ENCODE peak calls at places on chromosomes 1 and 21, in ten cellular contexts. One of them, this sample, is unnamed.

GRCh38 chr1:157104598-157105293 is 5.1 kb upstream of the ETV3L start:
- DNase-seq in lung: no peak
- DNase-seq in PC-9: no peak
- DNase-seq in CD4-positive, alpha-beta T cell: no peak
- DNase-seq in IMR-90: peak; percentile 72
- DNase-seq in right lobe of liver: no peak
- DNase-seq in CD8-positive, alpha-beta memory T cell: no peak
- DNase-seq in psoas muscle: no peak
- DNase-seq in colonic mucosa: no peak
- DNase-seq in MM.1S: no peak
- DNase-seq in this sample: no peak

GRCh38 chr1:208165659-208166058 is 78.5 kb downstream of the PLXNA2 start:
- DNase-seq in psoas muscle: no peak
- DNase-seq in colonic mucosa: no peak
- DNase-seq in right lobe of liver: no peak
- DNase-seq in lung: no peak
- DNase-seq in CD4-positive, alpha-beta T cell: no peak
- DNase-seq in MM.1S: no peak
- DNase-seq in CD8-positive, alpha-beta memory T cell: no peak
- DNase-seq in PC-9: no peak
- DNase-seq in IMR-90: peak; percentile 5
- DNase-seq in this sample: no peak

GRCh38 chr1:229874150-229874549 is 192.9 kb upstream of the GALNT2 start:
- DNase-seq in CD8-positive, alpha-beta memory T cell: no peak
- DNase-seq in PC-9: no peak
- DNase-seq in lung: no peak
- DNase-seq in psoas muscle: no peak
- DNase-seq in IMR-90: peak; percentile 12
- DNase-seq in right lobe of liver: no peak
- DNase-seq in CD4-positive, alpha-beta T cell: no peak
- DNase-seq in MM.1S: no peak
- DNase-seq in colonic mucosa: no peak
- DNase-seq in this sample: no peak

GRCh38 chr1:185973645-185974044 is 239.5 kb downstream of the HMCN1 start:
- DNase-seq in CD4-positive, alpha-beta T cell: no peak
- DNase-seq in PC-9: peak; percentile 8
- DNase-seq in colonic mucosa: no peak
- DNase-seq in psoas muscle: no peak
- DNase-seq in right lobe of liver: no peak
- DNase-seq in CD8-positive, alpha-beta memory T cell: no peak
- DNase-seq in lung: no peak
- DNase-seq in IMR-90: peak; percentile 96
- DNase-seq in MM.1S: peak; percentile 41
- DNase-seq in this sample: no peak

GRCh38 chr1:37691497-37692077 is 729 bp upstream of the CDCA8 start:
- DNase-seq in CD4-positive, alpha-beta T cell: peak; percentile 15
- DNase-seq in psoas muscle: peak; percentile 74
- DNase-seq in lung: peak; percentile 46
- DNase-seq in right lobe of liver: peak; percentile 68
- DNase-seq in CD8-positive, alpha-beta memory T cell: peak; percentile 51
- DNase-seq in IMR-90: peak; percentile 45
- DNase-seq in colonic mucosa: peak; percentile 53
- DNase-seq in MM.1S: peak; percentile 50
- DNase-seq in PC-9: peak; percentile 57
- DNase-seq in this sample: no peak

GRCh38 chr1:200483491-200484143 is 73.8 kb upstream of the ZNF281 start:
- DNase-seq in PC-9: peak; percentile 81
- DNase-seq in MM.1S: no peak
- DNase-seq in CD8-positive, alpha-beta memory T cell: peak; percentile 68
- DNase-seq in CD4-positive, alpha-beta T cell: no peak
- DNase-seq in psoas muscle: no peak
- DNase-seq in colonic mucosa: no peak
- DNase-seq in right lobe of liver: peak; percentile 68
- DNase-seq in lung: peak; percentile 60
- DNase-seq in IMR-90: peak; percentile 100
- DNase-seq in this sample: no peak

GRCh38 chr1:109627692-109628399 is 8.2 kb downstream of the AMPD2 start:
- DNase-seq in CD4-positive, alpha-beta T cell: no peak
- DNase-seq in psoas muscle: no peak
- DNase-seq in CD8-positive, alpha-beta memory T cell: no peak
- DNase-seq in IMR-90: no peak
- DNase-seq in MM.1S: no peak
- DNase-seq in colonic mucosa: no peak
- DNase-seq in PC-9: no peak
- DNase-seq in lung: peak; percentile 27
- DNase-seq in right lobe of liver: no peak
- DNase-seq in this sample: no peak

GRCh38 chr1:71511505-71511904 is 430.7 kb upstream of the ZRANB2 start:
- DNase-seq in CD4-positive, alpha-beta T cell: no peak
- DNase-seq in psoas muscle: no peak
- DNase-seq in lung: no peak
- DNase-seq in CD8-positive, alpha-beta memory T cell: no peak
- DNase-seq in MM.1S: no peak
- DNase-seq in IMR-90: no peak
- DNase-seq in PC-9: no peak
- DNase-seq in colonic mucosa: no peak
- DNase-seq in right lobe of liver: no peak
- DNase-seq in this sample: no peak

GRCh38 chr1:248841702-248842395 is 3.8 kb downstream of the ZNF672 start:
- DNase-seq in MM.1S: peak; percentile 28
- DNase-seq in lung: no peak
- DNase-seq in IMR-90: peak; percentile 65
- DNase-seq in colonic mucosa: peak; percentile 36
- DNase-seq in CD4-positive, alpha-beta T cell: peak; percentile 40
- DNase-seq in right lobe of liver: no peak
- DNase-seq in CD8-positive, alpha-beta memory T cell: peak; percentile 55
- DNase-seq in PC-9: no peak
- DNase-seq in psoas muscle: peak; percentile 63
- DNase-seq in this sample: no peak

GRCh38 chr21:45302082-45303061 is 14.7 kb upstream of the POFUT2 start:
- DNase-seq in PC-9: no peak
- DNase-seq in psoas muscle: peak; percentile 82
- DNase-seq in CD8-positive, alpha-beta memory T cell: peak; percentile 72
- DNase-seq in colonic mucosa: no peak
- DNase-seq in right lobe of liver: no peak
- DNase-seq in IMR-90: no peak
- DNase-seq in CD4-positive, alpha-beta T cell: peak; percentile 82
- DNase-seq in lung: no peak
- DNase-seq in MM.1S: peak; percentile 46
- DNase-seq in this sample: no peak
- H3K27ac ChIP-seq in PC-9: no peak overlapping the region
- H3K27ac ChIP-seq in psoas muscle: peak overlapping the region; percentile 71
- H3K27ac ChIP-seq in CD8-positive, alpha-beta memory T cell: no peak overlapping the region
- H3K27ac ChIP-seq in colonic mucosa: peak overlapping the region; percentile 36
- H3K27ac ChIP-seq in right lobe of liver: peak overlapping the region; percentile 33
- H3K27ac ChIP-seq in IMR-90: no peak overlapping the region
- H3K27ac ChIP-seq in CD4-positive, alpha-beta T cell: peak overlapping the region; percentile 73
- H3K27ac ChIP-seq in lung: peak overlapping the region; percentile 93
- H3K27ac ChIP-seq in MM.1S: no peak overlapping the region
- H3K27ac ChIP-seq in this sample: peak overlapping the region; percentile 86

GRCh38 chr1:85406887-85407593 is 57.9 kb downstream of the DDAH1 start:
- DNase-seq in right lobe of liver: peak; percentile 72
- DNase-seq in IMR-90: peak; percentile 94
- DNase-seq in colonic mucosa: peak; percentile 60
- DNase-seq in CD8-positive, alpha-beta memory T cell: no peak
- DNase-seq in MM.1S: no peak
- DNase-seq in lung: peak; percentile 51
- DNase-seq in PC-9: peak; percentile 47
- DNase-seq in psoas muscle: no peak
- DNase-seq in CD4-positive, alpha-beta T cell: no peak
- DNase-seq in this sample: no peak
- H3K27ac ChIP-seq in right lobe of liver: peak overlapping the region; percentile 67
- H3K27ac ChIP-seq in IMR-90: no peak overlapping the region
- H3K27ac ChIP-seq in colonic mucosa: peak overlapping the region; percentile 42
- H3K27ac ChIP-seq in CD8-positive, alpha-beta memory T cell: no peak overlapping the region
- H3K27ac ChIP-seq in MM.1S: no peak overlapping the region
- H3K27ac ChIP-seq in lung: no peak overlapping the region
- H3K27ac ChIP-seq in PC-9: peak overlapping the region; percentile 28
- H3K27ac ChIP-seq in psoas muscle: peak overlapping the region; percentile 31
- H3K27ac ChIP-seq in CD4-positive, alpha-beta T cell: no peak overlapping the region
- H3K27ac ChIP-seq in this sample: no peak overlapping the region

GRCh38 chr1:147837845-147838363 is 64.7 kb upstream of the GJA8 start:
- DNase-seq in PC-9: no peak
- DNase-seq in IMR-90: no peak
- DNase-seq in CD4-positive, alpha-beta T cell: no peak
- DNase-seq in psoas muscle: no peak
- DNase-seq in lung: no peak
- DNase-seq in colonic mucosa: no peak
- DNase-seq in MM.1S: peak; percentile 26
- DNase-seq in right lobe of liver: no peak
- DNase-seq in CD8-positive, alpha-beta memory T cell: no peak
- DNase-seq in this sample: no peak

GRCh38 chr1:147834810-147835209 is 67.8 kb upstream of the GJA8 start:
- DNase-seq in PC-9: no peak
- DNase-seq in CD8-positive, alpha-beta memory T cell: no peak
- DNase-seq in psoas muscle: no peak
- DNase-seq in IMR-90: no peak
- DNase-seq in right lobe of liver: no peak
- DNase-seq in lung: no peak
- DNase-seq in CD4-positive, alpha-beta T cell: no peak
- DNase-seq in colonic mucosa: no peak
- DNase-seq in MM.1S: no peak
- DNase-seq in this sample: no peak

GRCh38 chr1:147833231-147833840 is 69.3 kb upstream of the GJA8 start:
- DNase-seq in MM.1S: no peak
- DNase-seq in IMR-90: no peak
- DNase-seq in colonic mucosa: peak; percentile 46
- DNase-seq in CD8-positive, alpha-beta memory T cell: no peak
- DNase-seq in CD4-positive, alpha-beta T cell: no peak
- DNase-seq in right lobe of liver: no peak
- DNase-seq in psoas muscle: no peak
- DNase-seq in PC-9: peak; percentile 89
- DNase-seq in lung: no peak
- DNase-seq in this sample: no peak

GRCh38 chr1:147837129-147837776 is 65.3 kb upstream of the GJA8 start:
- DNase-seq in PC-9: peak; percentile 37
- DNase-seq in psoas muscle: no peak
- DNase-seq in right lobe of liver: no peak
- DNase-seq in lung: no peak
- DNase-seq in CD8-positive, alpha-beta memory T cell: no peak
- DNase-seq in IMR-90: no peak
- DNase-seq in CD4-positive, alpha-beta T cell: no peak
- DNase-seq in MM.1S: no peak
- DNase-seq in colonic mucosa: no peak
- DNase-seq in this sample: no peak

DNA sequence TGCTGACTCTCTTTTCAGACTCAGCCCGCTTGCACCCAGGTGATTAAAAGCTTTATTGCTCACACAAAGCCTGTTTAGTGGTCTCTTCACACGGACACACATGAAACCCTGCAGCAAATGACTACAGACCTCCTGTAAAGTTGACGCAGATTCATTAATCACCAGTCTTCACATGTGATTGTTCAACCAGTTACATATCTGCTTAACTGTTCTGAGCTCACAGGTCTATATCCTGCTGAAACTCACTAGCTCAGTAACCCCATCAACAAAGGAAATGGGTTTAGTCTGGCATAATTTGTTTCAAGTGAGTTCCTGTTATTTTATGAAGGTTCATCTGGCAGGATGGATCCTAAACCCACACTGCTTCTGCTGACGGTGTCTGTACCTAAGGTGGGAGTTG is 68.4 kb upstream of the GJA8 start:
- DNase-seq in PC-9: no peak
- DNase-seq in CD8-positive, alpha-beta memory T cell: no peak
- DNase-seq in right lobe of liver: no peak
- DNase-seq in CD4-positive, alpha-beta T cell: no peak
- DNase-seq in colonic mucosa: no peak
- DNase-seq in lung: no peak
- DNase-seq in IMR-90: no peak
- DNase-seq in MM.1S: no peak
- DNase-seq in psoas muscle: no peak
- DNase-seq in this sample: no peak
- H3K27ac ChIP-seq in PC-9: peak overlapping the region; percentile 91
- H3K27ac ChIP-seq in CD8-positive, alpha-beta memory T cell: no peak overlapping the region
- H3K27ac ChIP-seq in right lobe of liver: no peak overlapping the region
- H3K27ac ChIP-seq in CD4-positive, alpha-beta T cell: no peak overlapping the region
- H3K27ac ChIP-seq in colonic mucosa: no peak overlapping the region
- H3K27ac ChIP-seq in lung: no peak overlapping the region
- H3K27ac ChIP-seq in IMR-90: no peak overlapping the region
- H3K27ac ChIP-seq in MM.1S: no peak overlapping the region
- H3K27ac ChIP-seq in psoas muscle: no peak overlapping the region
- H3K27ac ChIP-seq in this sample: no peak overlapping the region

GRCh38 chr1:151976015-151976343 is 17.7 kb downstream of the S100A10 start:
- DNase-seq in lung: no peak
- DNase-seq in PC-9: no peak
- DNase-seq in IMR-90: no peak
- DNase-seq in psoas muscle: no peak
- DNase-seq in right lobe of liver: no peak
- DNase-seq in colonic mucosa: no peak
- DNase-seq in CD4-positive, alpha-beta T cell: no peak
- DNase-seq in CD8-positive, alpha-beta memory T cell: no peak
- DNase-seq in MM.1S: no peak
- DNase-seq in this sample: no peak
- H3K27ac ChIP-seq in lung: no peak overlapping the region
- H3K27ac ChIP-seq in PC-9: peak overlapping the region; percentile 40
- H3K27ac ChIP-seq in IMR-90: no peak overlapping the region
- H3K27ac ChIP-seq in psoas muscle: no peak overlapping the region
- H3K27ac ChIP-seq in right lobe of liver: no peak overlapping the region
- H3K27ac ChIP-seq in colonic mucosa: peak overlapping the region; percentile 81
- H3K27ac ChIP-seq in CD4-positive, alpha-beta T cell: no peak overlapping the region
- H3K27ac ChIP-seq in CD8-positive, alpha-beta memory T cell: no peak overlapping the region
- H3K27ac ChIP-seq in MM.1S: no peak overlapping the region
- H3K27ac ChIP-seq in this sample: no peak overlapping the region

DNA sequence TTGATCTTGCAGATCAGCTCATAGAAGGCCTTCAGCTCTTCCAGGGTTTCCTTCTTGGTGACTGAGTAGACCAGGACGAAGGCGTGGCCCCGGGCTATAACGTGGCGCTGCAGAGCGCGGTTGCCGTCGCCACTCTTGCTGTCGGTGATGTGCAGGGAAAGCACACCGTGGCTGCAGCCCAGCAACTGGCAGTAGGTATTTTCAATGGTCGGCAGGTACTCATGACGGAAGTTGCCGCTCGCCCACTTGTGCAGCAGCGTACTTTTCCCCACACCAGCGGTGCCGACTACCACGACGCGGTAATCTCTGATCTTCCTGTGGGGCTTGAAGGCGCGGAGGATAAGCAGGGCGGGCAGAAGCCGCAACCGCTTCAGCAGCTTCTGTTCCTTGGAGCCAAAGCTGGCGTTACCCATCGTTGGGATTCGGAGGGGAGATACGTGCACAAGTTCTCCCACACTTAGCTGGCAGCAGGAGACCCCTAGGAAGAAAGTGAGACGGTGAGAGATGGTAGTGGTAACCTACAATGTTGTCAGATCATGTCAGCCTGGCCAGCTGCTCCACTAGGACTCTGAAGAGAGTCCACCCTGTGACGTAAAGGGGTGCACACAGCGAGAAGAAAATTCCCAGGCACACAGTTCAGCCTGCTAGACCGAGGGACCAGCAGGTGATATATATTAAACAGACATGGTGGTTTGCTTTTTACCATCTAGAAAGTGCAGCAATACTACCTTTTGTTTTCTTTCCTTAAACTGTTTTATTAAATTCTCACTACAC is 3.4 kb downstream of the DIRAS3 start:
- DNase-seq in right lobe of liver: no peak
- DNase-seq in CD8-positive, alpha-beta memory T cell: no peak
- DNase-seq in CD4-positive, alpha-beta T cell: no peak
- DNase-seq in PC-9: no peak
- DNase-seq in lung: no peak
- DNase-seq in IMR-90: no peak
- DNase-seq in MM.1S: no peak
- DNase-seq in colonic mucosa: no peak
- DNase-seq in psoas muscle: no peak
- DNase-seq in this sample: no peak
- H3K27ac ChIP-seq in right lobe of liver: no peak overlapping the region
- H3K27ac ChIP-seq in CD8-positive, alpha-beta memory T cell: no peak overlapping the region
- H3K27ac ChIP-seq in CD4-positive, alpha-beta T cell: no peak overlapping the region
- H3K27ac ChIP-seq in PC-9: no peak overlapping the region
- H3K27ac ChIP-seq in lung: no peak overlapping the region
- H3K27ac ChIP-seq in IMR-90: no peak overlapping the region
- H3K27ac ChIP-seq in MM.1S: no peak overlapping the region
- H3K27ac ChIP-seq in colonic mucosa: no peak overlapping the region
- H3K27ac ChIP-seq in psoas muscle: no peak overlapping the region
- H3K27ac ChIP-seq in this sample: no peak overlapping the region